ENCODE peak calls at places on chromosomes 13 and 19, in four cellular contexts. X is neural progenitor cell, V is PC-9, N is heart left ventricle. P is an unnamed sample. For H3K36me3, the result is how much of the 10 kb centered on the place peaks cover.

GRCh38 chr13:47708386-47708785 is 292.7 kb downstream of the SUCLA2 start:
- DNase-seq in V (no peak), X (no peak), N (no peak), P (peak)

GRCh38 chr13:34772881-34773280 is 169.2 kb upstream of the NBEA start:
- DNase-seq in V (no peak), N (no peak), X (no peak), P (no peak)

GRCh38 chr13:46667687-46668281 is 114.8 kb downstream of the LRCH1 start:
- DNase-seq in V (no peak), N (no peak), X (no peak), P (no peak)

GRCh38 chr19:30959011-30959410 is 390.2 kb downstream of the TSHZ3 start:
- DNase-seq in V (no peak), X (no peak), N (no peak), P (no peak)

GRCh38 chr19:46660008-46660517 is 919 bp downstream of the DACT3 start:
- DNase-seq in X (peak), N (no peak), V (no peak), P (no peak)

GRCh38 chr13:28574617-28575142 is 79.8 kb upstream of the FLT1 start:
- DNase-seq in V (no peak), X (no peak), N (peak), P (peak)

GRCh38 chr19:3471954-3472655 is 8.2 kb downstream of the SMIM24 start:
- DNase-seq in V (no peak), N (no peak), X (peak), P (no peak)

GRCh38 chr19:20244356-20244755 is 77.3 kb downstream of the ZNF486 start:
- DNase-seq in X (no peak), V (no peak), N (no peak), P (no peak)

GRCh38 chr19:43692364-43692763 is 22.4 kb upstream of the PLAUR start:
- DNase-seq in V (no peak), X (no peak), N (no peak), P (no peak)

GRCh38 chr19:677201-677600 is 1.0 kb downstream of the FSTL3 start:
- DNase-seq in N (peak), X (no peak), V (peak), P (peak)

GRCh38 chr19:19026299-19026971 is 6.9 kb downstream of the SUGP2 start:
- DNase-seq in X (peak), N (no peak), V (no peak), P (peak)

GRCh38 chr19:42250249-42250665 is 4.7 kb downstream of the ERF start:
- DNase-seq in V (no peak), X (no peak), N (peak), P (no peak)

GRCh38 chr13:107581009-107581408 is 634.3 kb downstream of the LIG4 start:
- DNase-seq in V (no peak), X (peak), N (no peak), P (no peak)

GRCh38 chr13:42762917-42763316 is 18.5 kb upstream of the FAM216B start:
- DNase-seq in N (no peak), V (no peak), X (no peak), P (peak)

GRCh38 chr13:61913183-61913582 is 497.5 kb upstream of the PCDH20 start:
- DNase-seq in N (no peak), X (no peak), V (no peak), P (peak)

GRCh38 chr19:19276851-19277250 is 3.8 kb upstream of the TM6SF2 start:
- DNase-seq in N (no peak), X (no peak), V (no peak), P (no peak)

GRCh38 chr19:14160017-14160703 is 23.8 kb upstream of the ASF1B start:
- DNase-seq in X (no peak), V (no peak), N (no peak), P (no peak)

GRCh38 chr13:73765651-73766384 is 368.4 kb downstream of the KLF12 start:
- DNase-seq in V (no peak), X (peak), N (peak), P (peak)

GRCh38 chr13:49759503-49759902 is 33.0 kb downstream of the KPNA3 start:
- DNase-seq in V (no peak), N (no peak), X (no peak), P (no peak)

GRCh38 chr19:55624109-55625003 is at the start of gene ZNF784:
- DNase-seq in X (peak), N (peak), V (peak), P (peak)

GRCh38 chr13:51833980-51834379 is 11.0 kb downstream of the TMEM272 start:
- DNase-seq in X (no peak), N (no peak), V (no peak), P (no peak)

GRCh38 chr13:51714663-51715168 is 89.2 kb downstream of the DHRS12 start:
- DNase-seq in N (no peak), V (peak), X (no peak), P (peak)

GRCh38 chr19:33818426-33818825 is 21.8 kb downstream of the KCTD15 start:
- DNase-seq in N (peak), X (no peak), V (no peak), P (no peak)

GRCh38 chr19:22532388-22533310 is 101.5 kb upstream of the ZNF492 start:
- DNase-seq in X (no peak), N (peak), V (no peak), P (no peak)

GRCh38 chr19:7697721-7698287 is 4.1 kb downstream of the FCER2 start:
- DNase-seq in N (no peak), V (no peak), X (no peak), P (no peak)

GRCh38 chr13:75587679-75588078 is 38.1 kb downstream of the UCHL3 start:
- DNase-seq in V (no peak), X (peak), N (no peak), P (peak)

GRCh38 chr13:75579529-75579928 is 29.9 kb downstream of the UCHL3 start:
- DNase-seq in N (no peak), V (no peak), X (no peak), P (no peak)

GRCh38 chr13:75581874-75582640 is 32.5 kb downstream of the UCHL3 start:
- DNase-seq in X (no peak), V (no peak), N (no peak), P (no peak)

GRCh38 chr13:75583101-75583500 is 33.5 kb downstream of the UCHL3 start:
- DNase-seq in V (no peak), X (no peak), N (no peak), P (no peak)

GRCh38 chr13:75585153-75585552 is 35.6 kb downstream of the UCHL3 start:
- DNase-seq in V (no peak), N (no peak), X (no peak), P (no peak)
- TF ChIP-seq CTCF in V (no peak), N (no peak), X (no peak), P (no peak)

GRCh38 chr13:40966298-40966697 is 52.8 kb downstream of the ELF1 start:
- DNase-seq in X (no peak), N (no peak), V (no peak), P (no peak)

GRCh38 chr13:40968416-40969000 is 50.6 kb downstream of the ELF1 start:
- DNase-seq in X (no peak), V (no peak), N (no peak), P (no peak)

GRCh38 chr13:40971321-40971720 is 47.8 kb downstream of the ELF1 start:
- DNase-seq in N (no peak), V (no peak), X (no peak), P (no peak)

GRCh38 chr13:40970803-40971202 is 48.3 kb downstream of the ELF1 start:
- DNase-seq in X (no peak), V (no peak), N (no peak), P (no peak)

GRCh38 chr13:40969169-40969901 is 49.8 kb downstream of the ELF1 start:
- DNase-seq in N (no peak), V (no peak), X (no peak), P (no peak)
- H3K4me3 ChIP-seq in N (no peak), V (no peak), X (no peak), P (no peak)

GRCh38 chr13:112832811-112833210 is 136.2 kb upstream of the MCF2L start:
- DNase-seq in V (no peak), N (no peak), X (no peak), P (no peak)
- H3K36me3 ChIP-seq in V (under half), N (half or more), X (under half), P (under half)

GRCh38 chr19:40571831-40572495 is 4.7 kb upstream of the SHKBP1 start:
- DNase-seq in N (no peak), X (no peak), V (no peak), P (no peak)

GRCh38 chr19:40571005-40571318 is 5.7 kb upstream of the SHKBP1 start:
- DNase-seq in N (no peak), V (no peak), X (no peak), P (no peak)

GRCh38 chr19:40567040-40567749 is 9.5 kb upstream of the SHKBP1 start:
- DNase-seq in V (no peak), X (peak), N (no peak), P (no peak)

GRCh38 chr19:40567750-40568494 is 8.8 kb upstream of the SHKBP1 start:
- DNase-seq in X (peak), N (no peak), V (no peak), P (no peak)

GRCh38 chr19:40570313-40571004 is 6.2 kb upstream of the SHKBP1 start:
- DNase-seq in V (peak), X (peak), N (peak), P (peak)
- TF ChIP-seq CTCF in V (no peak), X (no peak), N (no peak), P (no peak)

DNA sequence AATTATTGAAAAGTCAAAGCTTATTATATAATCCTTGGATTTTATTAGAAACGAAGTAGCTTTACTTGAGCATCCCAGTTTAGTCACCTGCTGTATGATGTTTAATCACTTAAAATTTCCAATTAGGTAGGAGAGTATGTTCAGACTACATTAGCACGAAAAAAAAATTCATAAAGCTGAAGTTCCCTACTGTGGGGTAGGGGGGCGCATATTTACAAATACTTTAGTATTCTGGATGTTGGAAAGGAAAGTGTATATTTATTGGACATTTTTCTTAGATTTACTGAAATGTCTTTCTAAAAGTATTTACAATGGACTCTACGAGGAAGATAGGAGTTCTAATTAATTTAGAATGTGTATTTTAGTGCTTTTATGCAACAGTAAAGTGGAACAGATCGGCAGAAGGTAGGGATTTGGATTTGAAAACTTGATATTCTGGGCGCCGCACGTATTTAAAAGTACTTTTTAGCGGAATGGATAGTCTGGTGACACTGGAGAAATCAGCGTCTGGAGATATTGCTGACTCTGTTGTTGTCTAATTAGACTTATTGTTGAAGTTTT is 1.9 kb downstream of the CDK8 start:
- DNase-seq in V (no peak), X (no peak), N (no peak), P (no peak)
- H3K4me3 ChIP-seq in V (peak), X (peak), N (peak), P (peak)

DNA sequence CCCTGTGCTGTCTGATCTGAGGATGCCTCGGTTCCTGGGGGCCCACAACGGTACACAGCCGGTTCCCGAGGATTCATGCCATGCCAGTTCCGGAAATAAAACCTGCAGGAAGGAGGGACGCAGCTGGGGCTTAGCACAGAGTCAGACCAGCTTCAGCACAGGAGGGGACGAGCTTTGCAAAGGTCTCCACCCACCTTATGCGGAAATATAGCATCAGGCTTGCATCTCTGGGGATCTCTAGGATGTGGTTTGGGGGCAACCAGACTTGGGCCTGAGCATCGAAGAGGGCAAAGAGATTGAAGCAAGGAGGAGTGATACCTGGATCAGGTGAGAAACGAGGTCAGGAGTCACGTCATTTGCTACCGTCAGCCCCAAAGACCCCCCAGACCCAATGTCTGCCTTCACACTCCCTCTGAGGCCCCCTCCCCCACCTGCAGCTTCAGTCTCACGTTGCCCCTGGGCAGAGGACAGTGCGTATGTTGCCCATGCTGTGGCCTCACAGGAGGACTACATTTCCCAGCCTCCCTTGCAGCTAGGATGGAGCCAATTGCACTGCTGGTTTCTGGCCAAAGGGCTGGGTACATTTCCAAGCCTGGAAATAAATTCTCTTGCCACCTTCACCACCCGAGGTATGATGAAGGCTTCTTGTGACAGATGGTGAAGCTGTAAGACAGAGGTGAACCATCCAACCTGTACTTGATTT is 12.1 kb downstream of the TYK2 start:
- DNase-seq in V (no peak), X (no peak), N (no peak), P (no peak)
- H3K36me3 ChIP-seq in V (under half), X (under half), N (half or more), P (under half)

GRCh38 chr19:49347835-49348234 is 12.6 kb downstream of the CD37 start:
- DNase-seq in V (no peak), N (no peak), X (peak), P (peak)
- TF ChIP-seq CTCF in V (peak), N (peak), X (peak), P (no peak)

DNA sequence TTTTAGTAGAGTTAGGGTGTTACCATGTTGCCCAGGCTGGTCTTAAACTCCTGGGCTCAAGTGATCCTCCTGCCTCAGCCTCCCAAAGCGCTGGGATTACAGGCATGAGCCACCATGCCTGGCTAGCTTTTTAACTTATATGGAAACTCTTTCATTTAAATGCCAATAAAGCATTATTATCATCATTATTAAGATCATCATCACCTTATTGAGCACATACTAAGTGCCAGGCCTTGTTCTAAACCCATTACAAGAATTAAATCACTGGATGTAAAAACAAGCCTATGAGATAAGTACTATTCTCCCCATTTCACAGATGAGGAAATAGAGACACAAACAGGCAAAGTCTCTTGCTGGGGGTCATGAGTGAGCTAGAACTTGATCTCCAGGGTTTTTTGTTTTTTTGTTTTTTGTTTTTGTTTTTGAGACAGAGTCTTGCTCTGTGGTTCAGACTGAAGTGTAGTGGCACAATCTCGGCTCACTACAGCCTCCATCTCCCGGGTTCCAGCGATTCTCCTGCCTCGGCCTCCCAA is 1.3 kb downstream of the GMFG start:
- DNase-seq in X (no peak), N (no peak), V (no peak), P (no peak)
- H3K4me3 ChIP-seq in X (no peak), N (no peak), V (no peak), P (no peak)

P was measured in bronchial epithelial cell.